ENCODE peak calls at places on chromosome 1, in ten cellular contexts. A is aorta, F is T-helper 9 cell, I is PC-3, G is brain microvascular endothelial cell, Q is HT1080, L is HCEC 1CT, N is NCI-H748 treated with DMSO at 0.1 percent for 48 hours, Y is IMR-90, C is mesothelial cell of epicardium. T is an unnamed sample.

GRCh38 chr1:38370716-38371504 is 324.3 kb upstream of the POU3F1 start:
- DNase-seq in Y (no peak), A (no peak), C (no peak), I (no peak), Q (no peak), N (no peak), F (no peak), L (no peak), G (no peak), T (no peak)

GRCh38 chr1:184507165-184507564 is 120.3 kb downstream of the C1orf21 start:
- DNase-seq in C (no peak), Q (no peak), Y (no peak), N (no peak), G (no peak), A (no peak), L (no peak), I (no peak), F (no peak), T (no peak)

GRCh38 chr1:10057305-10057704 is 24.5 kb downstream of the UBE4B start:
- DNase-seq in Q (peak; percentile 82), I (no peak), L (peak; percentile 52), N (no peak), Y (peak; percentile 48), F (no peak), G (peak; percentile 69), A (peak; percentile 81), C (no peak), T (no peak)

GRCh38 chr1:149888999-149889289 is 10.4 kb upstream of the BOLA1 start:
- DNase-seq in A (peak; percentile 63), Q (peak; percentile 53), F (no peak), G (peak; percentile 24), N (no peak), Y (peak; percentile 52), C (no peak), L (peak; percentile 40), I (peak; percentile 56), T (no peak)

GRCh38 chr1:85311818-85312217 is 35.4 kb upstream of the BCL10 start:
- DNase-seq in G (no peak), A (no peak), N (no peak), Y (no peak), I (no peak), F (no peak), C (no peak), Q (no peak), L (no peak), T (no peak)

GRCh38 chr1:213374369-213374768 is 323.3 kb downstream of the RPS6KC1 start:
- DNase-seq in G (peak; percentile 36), N (peak; percentile 53), L (peak; percentile 24), Y (peak; percentile 32), A (peak; percentile 88), I (peak; percentile 90), Q (peak; percentile 19), C (peak; percentile 59), F (peak; percentile 16), T (no peak)

GRCh38 chr1:92410706-92411105 is 76.0 kb downstream of the GFI1 start:
- DNase-seq in A (no peak), Y (no peak), C (no peak), N (no peak), G (no peak), F (peak; percentile 10), L (no peak), I (no peak), Q (no peak), T (no peak)

GRCh38 chr1:186142159-186142558 is 232.9 kb downstream of the TPR start:
- DNase-seq in C (no peak), Q (no peak), I (no peak), Y (no peak), G (no peak), A (no peak), N (no peak), F (no peak), L (no peak), T (no peak)

GRCh38 chr1:185816460-185816859 is 82.3 kb downstream of the HMCN1 start:
- DNase-seq in G (no peak), I (no peak), N (no peak), A (no peak), F (no peak), C (no peak), Y (peak; percentile 47), L (no peak), Q (no peak), T (no peak)

GRCh38 chr1:95287078-95287477 is 53.1 kb downstream of the RWDD3 start:
- DNase-seq in N (no peak), G (no peak), C (no peak), I (peak; percentile 11), Y (no peak), L (no peak), A (no peak), F (no peak), Q (no peak), T (no peak)

GRCh38 chr1:6601865-6602668 is 602 bp downstream of the KLHL21 start:
- DNase-seq in Q (no peak), F (no peak), G (no peak), A (peak; percentile 83), I (peak; percentile 57), L (peak; percentile 22), C (no peak), N (no peak), Y (peak; percentile 59), T (no peak)

GRCh38 chr1:31181515-31182343 is 58.0 kb downstream of the NKAIN1 start:
- DNase-seq in C (no peak), L (peak; percentile 41), F (peak; percentile 8), A (peak; percentile 86), Q (peak; percentile 12), G (peak; percentile 29), Y (no peak), N (peak; percentile 4), I (peak; percentile 51), T (no peak)

GRCh38 chr1:42340898-42341297 is 5.9 kb upstream of the FOXJ3 start:
- DNase-seq in N (peak; percentile 100), A (no peak), Y (no peak), C (no peak), Q (no peak), G (no peak), I (no peak), F (no peak), L (no peak), T (no peak)

GRCh38 chr1:107820797-107821196 is 144.2 kb downstream of the VAV3 start:
- DNase-seq in I (peak; percentile 68), F (no peak), Q (peak; percentile 73), L (no peak), G (peak; percentile 4), C (no peak), A (no peak), Y (no peak), N (no peak), T (no peak)